ENCODE peak calls at places on chromosomes 16 and 17, in five cellular contexts. L is GM23248, G is neuronal stem cell, S is gastrocnemius medialis, H is cardiac muscle cell. N is an unnamed sample.

GRCh38 chr16:64308721-64309120 is 813.1 kb downstream of the CDH11 start:
- DNase-seq in H (no peak), L (no peak), S (no peak), G (no peak), N (no peak)

GRCh38 chr17:69607162-69607834 is 192.8 kb downstream of the MAP2K6 start:
- DNase-seq in H (peak; percentile 76), L (peak; percentile 87), G (peak; percentile 63), S (peak; percentile 75), N (peak; percentile 68)

GRCh38 chr17:55444471-55445441 is 23.1 kb upstream of the MMD start:
- DNase-seq in S (no peak), G (no peak), H (no peak), L (no peak), N (no peak)

GRCh38 chr17:19766421-19767270 is 18.5 kb upstream of the ALDH3A1 start:
- DNase-seq in G (peak; percentile 72), H (peak; percentile 78), S (peak; percentile 70), L (peak; percentile 75), N (peak; percentile 88)

GRCh38 chr17:29625037-29625750 is 2.5 kb upstream of the CORO6 start:
- DNase-seq in S (peak; percentile 80), L (peak; percentile 91), H (no peak), G (no peak), N (peak; percentile 44)

GRCh38 chr17:56985371-56986162 is 7.6 kb downstream of the SCPEP1 start:
- DNase-seq in G (no peak), S (no peak), H (no peak), L (no peak), N (no peak)

GRCh38 chr17:1440921-1441320 is 15.1 kb downstream of the CRK start:
- DNase-seq in H (no peak), L (no peak), G (no peak), S (no peak), N (no peak)

GRCh38 chr16:49189286-49189685 is 92.4 kb downstream of the CBLN1 start:
- DNase-seq in H (no peak), G (no peak), S (no peak), L (no peak), N (no peak)

GRCh38 chr17:38706625-38707298 is 1.7 kb downstream of the MLLT6 start:
- DNase-seq in S (no peak), L (peak; percentile 51), H (peak; percentile 19), G (no peak), N (no peak)

GRCh38 chr16:66357523-66357928 is 9.0 kb upstream of the CDH5 start:
- DNase-seq in S (peak; percentile 20), G (peak; percentile 57), H (peak; percentile 75), L (peak; percentile 87), N (no peak)

GRCh38 chr16:89442588-89442987 is 47.8 kb downstream of the ANKRD11 start:
- DNase-seq in S (peak; percentile 54), G (no peak), L (no peak), H (peak; percentile 53), N (no peak)

GRCh38 chr16:88688013-88688778 is 1.9 kb upstream of the SNAI3 start:
- DNase-seq in H (no peak), S (peak; percentile 80), G (no peak), L (no peak), N (peak; percentile 70)

GRCh38 chr17:17502741-17503565 is 6.8 kb upstream of the RASD1 start:
- DNase-seq in H (no peak), G (no peak), L (no peak), S (no peak), N (no peak)

GRCh38 chr17:71055128-71055527 is 885.8 kb downstream of the KCNJ2 start:
- DNase-seq in H (no peak), G (no peak), L (peak; percentile 13), S (no peak), N (no peak)

GRCh38 chr16:53781023-53781605 is 77.2 kb downstream of the FTO start:
- DNase-seq in L (peak; percentile 32), H (no peak), G (no peak), S (no peak), N (no peak)

GRCh38 chr17:37551788-37552187 is 57.4 kb downstream of the SYNRG start:
- DNase-seq in S (no peak), H (no peak), G (no peak), L (peak; percentile 56), N (no peak)

GRCh38 chr16:27463741-27464662 is 62.0 kb downstream of the IL21R start:
- DNase-seq in G (no peak), L (no peak), S (no peak), H (no peak), N (no peak)

GRCh38 chr17:14118951-14119350 is 49.6 kb downstream of the COX10 start:
- DNase-seq in L (no peak), G (no peak), H (no peak), S (no peak), N (no peak)

GRCh38 chr17:41772586-41773189 is 13.8 kb downstream of the JUP start:
- DNase-seq in H (no peak), L (no peak), S (no peak), G (no peak), N (peak; percentile 76)

GRCh38 chr17:45299311-45299710 is 17.5 kb downstream of the MAP3K14 start:
- DNase-seq in H (peak; percentile 61), S (peak; percentile 52), L (no peak), G (no peak), N (no peak)

GRCh38 chr16:80167657-80168056 is 373.1 kb upstream of the DYNLRB2 start:
- DNase-seq in L (no peak), G (no peak), H (no peak), S (no peak), N (no peak)

GRCh38 chr16:21033264-21033663 is 117.4 kb downstream of the DNAH3 start:
- DNase-seq in S (no peak), L (no peak), G (no peak), H (no peak), N (no peak)

GRCh38 chr17:20158580-20158979 is 149.4 kb downstream of the SPECC1 start:
- DNase-seq in L (no peak), H (no peak), G (no peak), S (no peak), N (no peak)

GRCh38 chr17:13544292-13544691 is 57.4 kb downstream of the HS3ST3A1 start:
- DNase-seq in S (no peak), G (no peak), L (peak; percentile 98), H (no peak), N (no peak)

GRCh38 chr16:5850632-5851175 is 753.1 kb upstream of the EEF2KMT start:
- DNase-seq in S (no peak), H (no peak), L (no peak), G (no peak), N (no peak)

GRCh38 chr16:23466162-23466885 is 13.3 kb upstream of the COG7 start:
- DNase-seq in H (no peak), S (peak; percentile 22), G (no peak), L (peak; percentile 87), N (no peak)

GRCh38 chr16:10009691-10010090 is 172.5 kb downstream of the GRIN2A start:
- DNase-seq in L (no peak), H (no peak), G (no peak), S (no peak), N (no peak)

GRCh38 chr16:1991135-1991551 is 1.4 kb downstream of the SYNGR3 start:
- DNase-seq in G (no peak), S (no peak), H (no peak), L (no peak), N (no peak)
- H3K4me3 ChIP-seq in G (peak overlapping the region; percentile 78), S (peak overlapping the region; percentile 43), H (peak overlapping the region; percentile 36), L (no peak overlapping the region), N (peak overlapping the region; percentile 46)

GRCh38 chr16:84759061-84759460 is 59.3 kb downstream of the USP10 start:
- DNase-seq in G (no peak), S (no peak), L (no peak), H (peak; percentile 21), N (no peak)
- H3K4me1 ChIP-seq in G (no peaks in the 10 kb centered on the region), S (peaks cover 15% of the 10 kb centered on the region), L (peaks cover 2% of the 10 kb centered on the region), H (peaks cover 16% of the 10 kb centered on the region), N (no peaks in the 10 kb centered on the region)

GRCh38 chr17:59427425-59427921 is 96.0 kb downstream of the YPEL2 start:
- DNase-seq in S (no peak), H (peak; percentile 83), L (peak; percentile 88), G (no peak), N (no peak)
- H3K27ac ChIP-seq in S (peak overlapping the region; percentile 96), H (peak overlapping the region; percentile 98), L (peak overlapping the region; percentile 93), G (no peak overlapping the region), N (peak overlapping the region; percentile 49)

GRCh38 chr16:30376508-30376907 is 1.9 kb downstream of the MYL11 start:
- DNase-seq in L (no peak), H (no peak), S (no peak), G (no peak), N (no peak)
- H3K4me3 ChIP-seq in L (no peak overlapping the region), H (no peak overlapping the region), S (peak overlapping the region; percentile 74), G (no peak overlapping the region), N (no peak overlapping the region)